ENCODE peak calls at places on chromosomes 16 and 17, in five cellular contexts. X, K, Z, L and C are unnamed samples.

GRCh38 chr16:27108826-27109665 is 42.3 kb downstream of the C16orf82 start:
- DNase-seq in X (no peak), L (no peak), K (no peak), Z (no peak), C (no peak)

GRCh38 chr17:2084766-2085647 is 30.1 kb downstream of the HIC1 start:
- DNase-seq in K (peak), L (no peak), X (no peak), Z (no peak), C (no peak)

GRCh38 chr17:75959046-75959838 is 18.4 kb upstream of the FBF1 start:
- DNase-seq in L (no peak), X (no peak), K (peak), Z (no peak), C (no peak)

GRCh38 chr17:57874434-57875108 is 24.7 kb upstream of the MRPS23 start:
- DNase-seq in K (no peak), Z (peak), L (no peak), X (peak), C (no peak)

GRCh38 chr17:38326996-38327792 is 16.6 kb downstream of the GPR179 start:
- DNase-seq in X (no peak), L (no peak), K (no peak), Z (no peak), C (no peak)

GRCh38 chr16:51095114-51095872 is 55.8 kb downstream of the SALL1 start:
- DNase-seq in K (no peak), Z (no peak), X (no peak), L (no peak), C (no peak)

GRCh38 chr16:46848768-46849764 is 18.1 kb upstream of the C16orf87 start:
- DNase-seq in K (no peak), X (no peak), Z (no peak), L (no peak), C (no peak)

GRCh38 chr17:81418710-81419332 is 23.6 kb downstream of the BAHCC1 start:
- DNase-seq in Z (no peak), X (no peak), K (peak), L (no peak), C (no peak)

GRCh38 chr16:69190598-69190997 is 3.6 kb downstream of the SNTB2 start:
- DNase-seq in L (no peak), K (no peak), Z (no peak), X (no peak), C (no peak)

DNA sequence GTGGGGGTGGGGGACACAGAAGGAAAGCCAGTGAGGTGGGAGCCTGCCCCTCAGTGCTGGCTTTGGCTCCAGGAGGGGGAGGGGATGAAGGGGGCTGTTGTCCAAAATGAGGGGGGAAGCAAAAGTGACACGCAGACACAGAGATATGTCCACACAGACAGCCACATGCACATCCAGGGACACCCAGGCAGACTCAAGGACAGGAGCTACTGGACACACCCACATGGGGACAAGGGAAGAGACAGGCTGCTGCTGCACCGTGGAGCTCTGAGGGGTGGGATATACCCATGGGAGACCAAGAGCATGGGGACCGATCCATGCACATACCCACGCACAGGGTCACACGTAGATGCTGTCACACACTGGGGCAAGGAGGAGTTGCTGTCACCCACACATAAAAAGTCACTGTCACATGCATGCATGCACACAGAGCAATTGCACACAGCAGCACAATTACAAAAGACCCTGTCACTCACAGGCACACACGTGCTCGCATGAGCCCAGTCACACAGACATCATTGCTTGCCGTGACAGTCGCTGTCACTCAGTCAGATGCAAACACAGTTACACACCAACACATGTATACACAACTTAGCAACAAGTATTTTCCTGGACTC is 1.3 kb downstream of the THRA start:
- DNase-seq in X (peak), L (no peak), Z (no peak), K (no peak), C (no peak)
- H3K4me3 ChIP-seq in X (peak), L (peak), Z (peak), K (peak), C (peak)

GRCh38 chr17:40287494-40288369 is at the start of gene CDC6:
- DNase-seq in X (peak), Z (peak), L (peak), K (peak), C (peak)

GRCh38 chr17:40286473-40286872 is 1.2 kb upstream of the CDC6 start:
- DNase-seq in Z (no peak), L (no peak), X (no peak), K (no peak), C (no peak)

GRCh38 chr17:40284085-40284713 is 3.5 kb upstream of the CDC6 start:
- DNase-seq in K (peak), Z (no peak), L (peak), X (no peak), C (no peak)

GRCh38 chr17:40283662-40284061 is 4.0 kb upstream of the CDC6 start:
- DNase-seq in K (peak), Z (no peak), L (no peak), X (no peak), C (no peak)

GRCh38 chr17:40287159-40287493 is 553 bp upstream of the CDC6 start:
- DNase-seq in L (no peak), X (no peak), K (no peak), Z (no peak), C (no peak)
- H3K4me3 ChIP-seq in L (peak), X (no peak), K (peak), Z (no peak), C (no peak)

GRCh38 chr17:45408611-45409421 is 23.9 kb downstream of the ARHGAP27 start:
- DNase-seq in Z (peak), K (no peak), X (no peak), L (no peak), C (no peak)
- H3K4me3 ChIP-seq in Z (no peak), K (no peak), X (no peak), L (no peak), C (peak)

GRCh38 chr16:2008631-2009301 is 855 bp downstream of the ZNF598 start:
- DNase-seq in K (peak), X (no peak), L (no peak), Z (no peak), C (no peak)

GRCh38 chr16:2006317-2006716 is 3.3 kb downstream of the ZNF598 start:
- DNase-seq in Z (no peak), K (no peak), L (no peak), X (no peak), C (no peak)

GRCh38 chr16:2008009-2008526 is 1.6 kb downstream of the ZNF598 start:
- DNase-seq in L (peak), Z (no peak), K (peak), X (no peak), C (peak)

GRCh38 chr16:2005646-2006045 is 4.0 kb downstream of the ZNF598 start:
- DNase-seq in L (no peak), X (no peak), Z (no peak), K (no peak), C (no peak)

DNA sequence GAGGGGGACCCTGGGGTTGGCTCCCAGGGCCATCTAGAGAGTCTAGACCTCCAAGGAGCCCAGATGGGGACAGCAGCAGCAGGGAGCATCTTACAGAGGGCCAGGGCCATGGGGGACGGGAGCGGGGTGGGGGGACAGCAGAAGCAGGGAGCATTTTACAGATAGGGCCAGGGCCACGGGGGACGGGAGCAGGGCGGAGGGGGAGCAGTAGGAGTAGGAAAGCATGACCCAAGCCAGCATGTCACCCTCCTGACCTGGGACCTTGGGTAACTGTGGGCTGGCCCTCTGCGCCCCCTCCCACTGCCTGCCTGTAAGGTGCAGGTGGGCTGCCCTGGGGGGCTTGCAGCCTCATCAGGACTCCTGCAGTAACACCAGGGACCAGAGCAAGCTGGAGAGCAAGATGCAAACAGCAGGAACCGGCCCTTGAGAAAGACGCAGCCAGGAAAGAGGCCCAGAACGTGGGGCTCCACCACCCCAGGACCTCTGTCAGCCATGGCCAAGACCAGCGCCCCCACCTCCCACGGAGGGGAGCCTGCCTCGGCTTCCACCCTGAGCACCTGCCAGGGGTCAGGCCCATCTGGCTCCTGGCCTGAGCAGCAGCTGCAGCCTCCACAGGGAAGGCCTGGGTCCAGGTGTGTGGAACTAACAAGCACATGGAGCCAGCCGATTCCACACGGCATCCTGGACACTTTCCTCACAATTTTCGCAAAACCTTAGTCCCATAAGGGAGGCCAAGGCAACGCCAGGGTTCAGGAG is 2.4 kb downstream of the ZNF598 start:
- DNase-seq in K (no peak), Z (no peak), L (no peak), X (no peak), C (no peak)
- H3K4me3 ChIP-seq in K (peak), Z (no peak), L (peak), X (no peak), C (peak)